ENCODE peak calls at places on chromosomes 3 and 15, in five cellular contexts. W, V, H, Y and S are unnamed samples.

GRCh38 chr3:53083496-53083895 is 37.6 kb upstream of the SFMBT1 start:
- DNase-seq in W (no peak), V (no peak), H (peak), Y (no peak), S (no peak)

GRCh38 chr3:188899887-188900286 is 271.9 kb upstream of the TPRG1 start:
- DNase-seq in W (no peak), V (no peak), H (no peak), Y (no peak), S (no peak)

GRCh38 chr15:71201471-71201870 is 86.2 kb downstream of the THSD4 start:
- DNase-seq in W (no peak), V (no peak), H (no peak), Y (no peak), S (no peak)

GRCh38 chr3:74546426-74546825 is 68.0 kb downstream of the CNTN3 start:
- DNase-seq in W (no peak), V (peak), H (peak), Y (peak), S (no peak)

GRCh38 chr15:83164409-83165404 is 42.9 kb downstream of the HDGFL3 start:
- DNase-seq in W (no peak), V (no peak), H (peak), Y (no peak), S (peak)

GRCh38 chr3:127614928-127615592 is 13.9 kb upstream of the PODXL2 start:
- DNase-seq in W (no peak), V (no peak), H (peak), Y (no peak), S (no peak)

GRCh38 chr3:195160257-195160898 is 110.6 kb downstream of the XXYLT1 start:
- DNase-seq in W (no peak), V (no peak), H (peak), Y (peak), S (no peak)

GRCh38 chr3:50237133-50237651 is 1.2 kb downstream of the GNAI2 start:
- DNase-seq in W (no peak), V (no peak), H (peak), Y (peak), S (no peak)

GRCh38 chr3:8610961-8611360 is 33.6 kb downstream of the SSUH2 start:
- DNase-seq in W (no peak), V (no peak), H (no peak), Y (no peak), S (no peak)

GRCh38 chr15:78208887-78209645 is 25.3 kb downstream of the ACSBG1 start:
- DNase-seq in W (no peak), V (peak), H (no peak), Y (no peak), S (no peak)

GRCh38 chr15:41205315-41205714 is 25.2 kb downstream of the EXD1 start:
- DNase-seq in W (no peak), V (no peak), H (peak), Y (peak), S (no peak)

GRCh38 chr15:34360298-34360697 is 6.7 kb downstream of the LPCAT4 start:
- DNase-seq in W (no peak), V (no peak), H (no peak), Y (no peak), S (no peak)

GRCh38 chr3:57160046-57160730 is 5.0 kb downstream of the IL17RD start:
- DNase-seq in W (no peak), V (no peak), H (no peak), Y (no peak), S (no peak)